ENCODE peak calls at places on chromosomes 3 and 15, in six cellular contexts. One of them, this sample, is unnamed.
A peak's percentile ranks its signal among the peaks of the same experiment; 100 is the strongest.

GRCh38 chr3:149377408-149378111 is at the start of gene TM4SF1:
- DNase-seq in sigmoid colon: peak; percentile 62
- DNase-seq in tibial artery: peak; percentile 81
- DNase-seq in CD8-positive, alpha-beta memory T cell: no peak
- DNase-seq in transverse colon: peak; percentile 57
- DNase-seq in right cardiac atrium: peak; percentile 81
- DNase-seq in this sample: peak; percentile 66

GRCh38 chr3:141452045-141452444 is 34.8 kb upstream of the RASA2 start:
- DNase-seq in sigmoid colon: no peak
- DNase-seq in tibial artery: no peak
- DNase-seq in CD8-positive, alpha-beta memory T cell: no peak
- DNase-seq in transverse colon: no peak
- DNase-seq in right cardiac atrium: no peak
- DNase-seq in this sample: peak; percentile 74

GRCh38 chr3:11944052-11944673 is 60.0 kb upstream of the SYN2 start:
- DNase-seq in sigmoid colon: no peak
- DNase-seq in tibial artery: no peak
- DNase-seq in CD8-positive, alpha-beta memory T cell: no peak
- DNase-seq in transverse colon: peak; percentile 11
- DNase-seq in right cardiac atrium: no peak
- DNase-seq in this sample: peak; percentile 62

GRCh38 chr3:126102530-126102951 is 18.6 kb upstream of the SLC41A3 start:
- DNase-seq in sigmoid colon: peak; percentile 85
- DNase-seq in tibial artery: peak; percentile 96
- DNase-seq in CD8-positive, alpha-beta memory T cell: no peak
- DNase-seq in transverse colon: peak; percentile 62
- DNase-seq in right cardiac atrium: peak; percentile 75
- DNase-seq in this sample: no peak

GRCh38 chr3:63886843-63887242 is 23.2 kb downstream of the ATXN7 start:
- DNase-seq in sigmoid colon: no peak
- DNase-seq in tibial artery: no peak
- DNase-seq in CD8-positive, alpha-beta memory T cell: no peak
- DNase-seq in transverse colon: no peak
- DNase-seq in right cardiac atrium: no peak
- DNase-seq in this sample: no peak

GRCh38 chr3:152192050-152192449 is 76.7 kb upstream of the MBNL1 start:
- DNase-seq in sigmoid colon: no peak
- DNase-seq in tibial artery: no peak
- DNase-seq in CD8-positive, alpha-beta memory T cell: no peak
- DNase-seq in transverse colon: no peak
- DNase-seq in right cardiac atrium: no peak
- DNase-seq in this sample: peak; percentile 39

GRCh38 chr3:156551261-156551660 is 3.7 kb downstream of the SSR3 start:
- DNase-seq in sigmoid colon: no peak
- DNase-seq in tibial artery: no peak
- DNase-seq in CD8-positive, alpha-beta memory T cell: no peak
- DNase-seq in transverse colon: no peak
- DNase-seq in right cardiac atrium: no peak
- DNase-seq in this sample: no peak

GRCh38 chr3:71089271-71089670 is 494.3 kb downstream of the FOXP1 start:
- DNase-seq in sigmoid colon: no peak
- DNase-seq in tibial artery: no peak
- DNase-seq in CD8-positive, alpha-beta memory T cell: no peak
- DNase-seq in transverse colon: no peak
- DNase-seq in right cardiac atrium: no peak
- DNase-seq in this sample: no peak

GRCh38 chr15:94451461-94451860 is 220.1 kb downstream of the MCTP2 start:
- DNase-seq in sigmoid colon: no peak
- DNase-seq in tibial artery: no peak
- DNase-seq in CD8-positive, alpha-beta memory T cell: no peak
- DNase-seq in transverse colon: no peak
- DNase-seq in right cardiac atrium: no peak
- DNase-seq in this sample: no peak

GRCh38 chr3:48090166-48090939 is 74.1 kb upstream of the MAP4 start:
- DNase-seq in sigmoid colon: no peak
- DNase-seq in tibial artery: no peak
- DNase-seq in CD8-positive, alpha-beta memory T cell: no peak
- DNase-seq in transverse colon: no peak
- DNase-seq in right cardiac atrium: no peak
- DNase-seq in this sample: no peak

GRCh38 chr3:48088749-48089466 is 72.7 kb upstream of the MAP4 start:
- DNase-seq in sigmoid colon: peak; percentile 99
- DNase-seq in tibial artery: peak; percentile 98
- DNase-seq in CD8-positive, alpha-beta memory T cell: peak; percentile 93
- DNase-seq in transverse colon: peak; percentile 98
- DNase-seq in right cardiac atrium: peak; percentile 99
- DNase-seq in this sample: peak; percentile 97

GRCh38 chr3:48086736-48087470 is 70.7 kb upstream of the MAP4 start:
- DNase-seq in sigmoid colon: no peak
- DNase-seq in tibial artery: no peak
- DNase-seq in CD8-positive, alpha-beta memory T cell: no peak
- DNase-seq in transverse colon: no peak
- DNase-seq in right cardiac atrium: no peak
- DNase-seq in this sample: no peak

GRCh38 chr3:48084929-48085328 is 68.7 kb upstream of the MAP4 start:
- DNase-seq in sigmoid colon: no peak
- DNase-seq in tibial artery: no peak
- DNase-seq in CD8-positive, alpha-beta memory T cell: no peak
- DNase-seq in transverse colon: no peak
- DNase-seq in right cardiac atrium: no peak
- DNase-seq in this sample: no peak

DNA sequence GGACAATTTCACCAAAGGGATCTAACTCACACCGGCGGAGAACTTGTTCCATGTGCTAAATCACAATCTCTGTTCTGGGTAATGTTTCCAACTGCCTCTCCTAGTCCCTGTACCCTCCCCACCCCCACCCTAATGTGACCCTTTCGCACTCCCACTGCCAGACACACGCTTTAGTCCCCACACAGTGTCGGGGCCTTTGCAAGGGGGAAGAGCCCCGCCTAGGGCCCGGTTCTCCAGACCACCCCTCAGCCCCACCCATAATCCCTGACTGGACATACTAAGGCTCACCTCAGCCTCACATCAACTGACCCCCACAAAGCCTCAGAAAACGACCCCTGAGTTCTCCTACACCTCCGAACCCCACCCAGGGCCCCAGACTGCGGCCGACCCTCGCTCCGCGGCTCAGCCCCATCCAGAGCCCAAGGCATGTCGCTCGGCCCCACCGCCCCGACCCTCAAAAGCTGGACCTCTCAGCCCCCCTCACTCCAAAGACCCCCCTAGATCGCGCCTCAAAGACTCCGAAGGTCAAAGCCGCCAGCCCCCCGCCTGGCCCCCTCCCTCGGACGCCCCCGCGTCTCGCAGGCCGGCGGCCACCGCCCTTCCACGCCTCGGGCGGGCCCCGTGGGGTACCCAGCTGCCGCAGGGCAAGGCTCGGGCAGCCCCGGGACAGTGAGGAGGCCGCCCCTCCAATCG is 72.0 kb upstream of the MAP4 start:
- DNase-seq in sigmoid colon: peak; percentile 75
- DNase-seq in tibial artery: no peak
- DNase-seq in CD8-positive, alpha-beta memory T cell: no peak
- DNase-seq in transverse colon: no peak
- DNase-seq in right cardiac atrium: no peak
- DNase-seq in this sample: peak; percentile 37
- H3K4me3 ChIP-seq in sigmoid colon: peak overlapping the region; percentile 94
- H3K4me3 ChIP-seq in tibial artery: peak overlapping the region; percentile 99
- H3K4me3 ChIP-seq in CD8-positive, alpha-beta memory T cell: peak overlapping the region; percentile 59
- H3K4me3 ChIP-seq in transverse colon: peak overlapping the region; percentile 91
- H3K4me3 ChIP-seq in right cardiac atrium: peak overlapping the region; percentile 75
- H3K4me3 ChIP-seq in this sample: peak overlapping the region; percentile 100

GRCh38 chr15:97683816-97684215 is 276.7 kb upstream of the ARRDC4 start:
- DNase-seq in sigmoid colon: no peak
- DNase-seq in tibial artery: no peak
- DNase-seq in CD8-positive, alpha-beta memory T cell: no peak
- DNase-seq in transverse colon: no peak
- DNase-seq in right cardiac atrium: no peak
- DNase-seq in this sample: no peak

GRCh38 chr15:97684249-97684648 is 276.3 kb upstream of the ARRDC4 start:
- DNase-seq in sigmoid colon: no peak
- DNase-seq in tibial artery: no peak
- DNase-seq in CD8-positive, alpha-beta memory T cell: no peak
- DNase-seq in transverse colon: no peak
- DNase-seq in right cardiac atrium: no peak
- DNase-seq in this sample: no peak

GRCh38 chr15:97680606-97681220 is 279.8 kb upstream of the ARRDC4 start:
- DNase-seq in sigmoid colon: no peak
- DNase-seq in tibial artery: no peak
- DNase-seq in CD8-positive, alpha-beta memory T cell: no peak
- DNase-seq in transverse colon: peak; percentile 68
- DNase-seq in right cardiac atrium: no peak
- DNase-seq in this sample: peak; percentile 62

GRCh38 chr15:97678677-97679076 is 281.8 kb upstream of the ARRDC4 start:
- DNase-seq in sigmoid colon: no peak
- DNase-seq in tibial artery: no peak
- DNase-seq in CD8-positive, alpha-beta memory T cell: no peak
- DNase-seq in transverse colon: peak; percentile 51
- DNase-seq in right cardiac atrium: no peak
- DNase-seq in this sample: peak; percentile 47

DNA sequence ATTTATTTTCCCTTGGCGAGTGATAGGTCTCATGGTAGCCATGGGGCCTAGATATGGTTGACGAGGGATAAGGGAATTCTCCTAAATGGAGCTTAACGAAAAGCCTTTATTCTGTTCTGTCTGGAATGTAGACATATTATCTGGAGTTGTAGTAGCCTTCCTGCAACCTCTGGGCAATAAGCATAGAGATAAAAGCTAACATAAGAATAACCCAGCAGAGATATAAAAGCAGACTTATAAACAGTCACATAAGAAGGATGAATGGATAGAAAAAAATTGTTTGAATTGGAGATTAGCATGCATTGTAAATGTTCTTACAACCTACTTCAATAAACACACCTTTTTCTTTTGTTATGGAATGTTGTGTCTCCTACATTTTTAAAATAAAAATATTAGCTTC is 281.2 kb upstream of the ARRDC4 start:
- DNase-seq in sigmoid colon: no peak
- DNase-seq in tibial artery: no peak
- DNase-seq in CD8-positive, alpha-beta memory T cell: no peak
- DNase-seq in transverse colon: no peak
- DNase-seq in right cardiac atrium: no peak
- DNase-seq in this sample: no peak
- H3K9me3 ChIP-seq in sigmoid colon: no peaks in the 10 kb centered on the region
- H3K9me3 ChIP-seq in tibial artery: no peaks in the 10 kb centered on the region
- H3K9me3 ChIP-seq in CD8-positive, alpha-beta memory T cell: no peaks in the 10 kb centered on the region
- H3K9me3 ChIP-seq in transverse colon: no peaks in the 10 kb centered on the region
- H3K9me3 ChIP-seq in right cardiac atrium: no peaks in the 10 kb centered on the region
- H3K9me3 ChIP-seq in this sample: no peaks in the 10 kb centered on the region

GRCh38 chr3:46892285-46893145 is 15.0 kb downstream of the PTH1R start:
- DNase-seq in sigmoid colon: peak; percentile 90
- DNase-seq in tibial artery: peak; percentile 95
- DNase-seq in CD8-positive, alpha-beta memory T cell: no peak
- DNase-seq in transverse colon: peak; percentile 60
- DNase-seq in right cardiac atrium: peak; percentile 95
- DNase-seq in this sample: peak; percentile 38

GRCh38 chr3:46890132-46890531 is 12.6 kb downstream of the PTH1R start:
- DNase-seq in sigmoid colon: no peak
- DNase-seq in tibial artery: no peak
- DNase-seq in CD8-positive, alpha-beta memory T cell: no peak
- DNase-seq in transverse colon: no peak
- DNase-seq in right cardiac atrium: peak; percentile 37
- DNase-seq in this sample: no peak

GRCh38 chr3:46893146-46893748 is 15.7 kb downstream of the PTH1R start:
- DNase-seq in sigmoid colon: no peak
- DNase-seq in tibial artery: peak; percentile 83
- DNase-seq in CD8-positive, alpha-beta memory T cell: no peak
- DNase-seq in transverse colon: no peak
- DNase-seq in right cardiac atrium: peak; percentile 79
- DNase-seq in this sample: no peak

GRCh38 chr3:46889381-46890110 is 12.0 kb downstream of the PTH1R start:
- DNase-seq in sigmoid colon: no peak
- DNase-seq in tibial artery: no peak
- DNase-seq in CD8-positive, alpha-beta memory T cell: no peak
- DNase-seq in transverse colon: no peak
- DNase-seq in right cardiac atrium: peak; percentile 78
- DNase-seq in this sample: no peak

DNA sequence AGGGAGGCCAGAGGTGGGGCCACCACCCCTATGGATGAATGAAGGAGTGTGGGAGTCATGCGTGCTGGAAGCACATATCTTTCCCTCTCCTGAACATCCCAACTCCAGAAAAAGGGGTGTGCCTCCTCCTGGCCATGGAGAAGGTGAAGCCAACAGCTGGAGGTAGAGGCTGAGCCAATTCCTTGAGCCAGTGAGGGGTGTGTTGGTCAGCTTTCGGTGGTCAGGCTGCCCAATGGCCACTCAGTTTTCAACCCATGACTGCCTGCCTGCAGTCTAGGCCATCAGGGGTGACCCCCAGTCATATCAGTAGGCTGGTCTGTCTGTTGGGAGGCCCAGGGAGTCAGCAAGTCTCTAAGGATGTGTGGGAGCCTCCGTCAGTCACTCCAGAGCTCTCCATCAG is 13.6 kb downstream of the PTH1R start:
- DNase-seq in sigmoid colon: no peak
- DNase-seq in tibial artery: no peak
- DNase-seq in CD8-positive, alpha-beta memory T cell: no peak
- DNase-seq in transverse colon: no peak
- DNase-seq in right cardiac atrium: peak; percentile 27
- DNase-seq in this sample: no peak
- H3K27me3 ChIP-seq in sigmoid colon: no peaks in the 10 kb centered on the region
- H3K27me3 ChIP-seq in tibial artery: no peaks in the 10 kb centered on the region
- H3K27me3 ChIP-seq in CD8-positive, alpha-beta memory T cell: peaks cover 20% of the 10 kb centered on the region
- H3K27me3 ChIP-seq in transverse colon: peaks cover 19% of the 10 kb centered on the region
- H3K27me3 ChIP-seq in right cardiac atrium: no peaks in the 10 kb centered on the region
- H3K27me3 ChIP-seq in this sample: peaks cover 3% of the 10 kb centered on the region

GRCh38 chr3:94441494-94441847 is 378.6 kb downstream of the NSUN3 start:
- DNase-seq in sigmoid colon: no peak
- DNase-seq in tibial artery: no peak
- DNase-seq in CD8-positive, alpha-beta memory T cell: no peak
- DNase-seq in transverse colon: no peak
- DNase-seq in right cardiac atrium: no peak
- DNase-seq in this sample: no peak

GRCh38 chr3:94440767-94441493 is 378.1 kb downstream of the NSUN3 start:
- DNase-seq in sigmoid colon: no peak
- DNase-seq in tibial artery: no peak
- DNase-seq in CD8-positive, alpha-beta memory T cell: no peak
- DNase-seq in transverse colon: no peak
- DNase-seq in right cardiac atrium: no peak
- DNase-seq in this sample: no peak
- H3K4me3 ChIP-seq in sigmoid colon: no peak overlapping the region
- H3K4me3 ChIP-seq in tibial artery: no peak overlapping the region
- H3K4me3 ChIP-seq in CD8-positive, alpha-beta memory T cell: no peak overlapping the region
- H3K4me3 ChIP-seq in transverse colon: no peak overlapping the region
- H3K4me3 ChIP-seq in right cardiac atrium: no peak overlapping the region
- H3K4me3 ChIP-seq in this sample: no peak overlapping the region

GRCh38 chr3:84223512-84223911 is 735.3 kb upstream of the CADM2 start:
- DNase-seq in sigmoid colon: no peak
- DNase-seq in tibial artery: no peak
- DNase-seq in CD8-positive, alpha-beta memory T cell: no peak
- DNase-seq in transverse colon: no peak
- DNase-seq in right cardiac atrium: no peak
- DNase-seq in this sample: no peak
- H3K9me3 ChIP-seq in sigmoid colon: peaks cover 7% of the 10 kb centered on the region
- H3K9me3 ChIP-seq in tibial artery: no peaks in the 10 kb centered on the region
- H3K9me3 ChIP-seq in CD8-positive, alpha-beta memory T cell: no peaks in the 10 kb centered on the region
- H3K9me3 ChIP-seq in transverse colon: peaks cover 11% of the 10 kb centered on the region
- H3K9me3 ChIP-seq in right cardiac atrium: no peaks in the 10 kb centered on the region
- H3K9me3 ChIP-seq in this sample: peaks cover 6% of the 10 kb centered on the region

This sample was measured in small intestine.